ENCODE peak calls at places on chromosomes 1 and 21, in five cellular contexts. E is stimulated activated CD4-positive, alpha-beta T cell treated with anti-CD3 and anti-CD28 coated beads, Interleukin-15, amount 100 ng/mL, for 1 hour; L is activated naive CD4-positive, alpha-beta T cell; Z is dorsolateral prefrontal cortex; M is fibroblast of the aortic adventitia. N is an unnamed sample.

GRCh38 chr1:208015255-208015654 is 104.3 kb upstream of the CD34 start:
- DNase-seq in E (no peak), L (no peak), Z (no peak), M (no peak), N (no peak)

GRCh38 chr1:175839678-175840669 is 96.6 kb upstream of the TNR start:
- DNase-seq in E (no peak), L (no peak), Z (no peak), M (no peak), N (no peak)

GRCh38 chr1:40948741-40949528 is 30.6 kb upstream of the CTPS1 start:
- DNase-seq in E (peak), L (peak), Z (peak), M (peak), N (no peak)

GRCh38 chr1:22870201-22870871 is 102.3 kb downstream of the LACTBL1 start:
- DNase-seq in E (no peak), L (no peak), Z (no peak), M (peak), N (no peak)

GRCh38 chr1:155053531-155054105 is 2.5 kb downstream of the ADAM15 start:
- DNase-seq in E (no peak), L (no peak), Z (no peak), M (no peak), N (no peak)

GRCh38 chr1:23585321-23586022 is 26.2 kb upstream of the ID3 start:
- DNase-seq in E (no peak), L (no peak), Z (no peak), M (peak), N (no peak)

GRCh38 chr1:26367441-26367840 is 5.1 kb downstream of the ZNF683 start:
- DNase-seq in E (no peak), L (no peak), Z (no peak), M (no peak), N (no peak)

GRCh38 chr1:186999506-186999905 is 170.8 kb downstream of the PLA2G4A start:
- DNase-seq in E (no peak), L (no peak), Z (no peak), M (peak), N (no peak)

GRCh38 chr1:234069760-234070159 is 165.3 kb downstream of the SLC35F3 start:
- DNase-seq in E (no peak), L (no peak), Z (no peak), M (no peak), N (peak)

GRCh38 chr1:1225913-1226312 is 5.9 kb downstream of the SDF4 start:
- DNase-seq in E (no peak), L (no peak), Z (no peak), M (no peak), N (peak)

GRCh38 chr1:22728751-22729399 is 18.2 kb downstream of the EPHB2 start:
- DNase-seq in E (no peak), L (no peak), Z (no peak), M (no peak), N (no peak)

GRCh38 chr1:29633784-29634183 is 397.5 kb downstream of the PTPRU start:
- DNase-seq in E (no peak), L (no peak), Z (no peak), M (no peak), N (no peak)

GRCh38 chr1:12475158-12475934 is 142.7 kb downstream of the DHRS3 start:
- DNase-seq in E (no peak), L (no peak), Z (no peak), M (peak), N (no peak)

GRCh38 chr1:214510477-214510876 is 40.9 kb downstream of the PTPN14 start:
- DNase-seq in E (no peak), L (no peak), Z (no peak), M (no peak), N (no peak)

GRCh38 chr1:193185861-193186714 is at the start of gene B3GALT2:
- DNase-seq in E (no peak), L (no peak), Z (peak), M (peak), N (no peak)

GRCh38 chr1:53966794-53967193 is 20.6 kb downstream of the LRRC42 start:
- DNase-seq in E (no peak), L (no peak), Z (no peak), M (no peak), N (no peak)

GRCh38 chr21:29238967-29239289 is 59.8 kb upstream of the BACH1 start:
- DNase-seq in E (no peak), L (no peak), Z (no peak), M (no peak), N (no peak)

GRCh38 chr1:154736840-154737239 is 128.9 kb upstream of the ADAR start:
- DNase-seq in E (no peak), L (no peak), Z (no peak), M (peak), N (no peak)

N was measured in cerebellar nuclear complex.